ENCODE peak calls at places on chromosomes 13 and 19, in seven cellular contexts. One of them, this sample, is unnamed.

GRCh38 chr13:86882107-86882506 is 789.1 kb upstream of the SLITRK5 start:
- DNase-seq in right atrium auricular region: no peak
- DNase-seq in nephron progenitor cell: no peak
- DNase-seq in fibroblast of pulmonary artery: no peak
- DNase-seq in fibroblast of the aortic adventitia: no peak
- DNase-seq in MM.1S: no peak
- DNase-seq in sigmoid colon: no peak
- DNase-seq in this sample: no peak

GRCh38 chr19:45505151-45505995 is 1.9 kb upstream of the VASP start:
- DNase-seq in right atrium auricular region: no peak
- DNase-seq in nephron progenitor cell: no peak
- DNase-seq in fibroblast of pulmonary artery: peak
- DNase-seq in fibroblast of the aortic adventitia: peak
- DNase-seq in MM.1S: no peak
- DNase-seq in sigmoid colon: no peak
- DNase-seq in this sample: no peak

GRCh38 chr13:91632071-91632470 is 233.7 kb downstream of the GPC5 start:
- DNase-seq in right atrium auricular region: no peak
- DNase-seq in nephron progenitor cell: no peak
- DNase-seq in fibroblast of pulmonary artery: no peak
- DNase-seq in fibroblast of the aortic adventitia: peak
- DNase-seq in MM.1S: no peak
- DNase-seq in sigmoid colon: no peak
- DNase-seq in this sample: no peak

GRCh38 chr19:31553112-31553843 is 204.0 kb upstream of the TSHZ3 start:
- DNase-seq in right atrium auricular region: no peak
- DNase-seq in nephron progenitor cell: no peak
- DNase-seq in fibroblast of pulmonary artery: no peak
- DNase-seq in fibroblast of the aortic adventitia: no peak
- DNase-seq in MM.1S: no peak
- DNase-seq in sigmoid colon: peak
- DNase-seq in this sample: no peak

GRCh38 chr19:47427241-47428176 is 8.2 kb upstream of the MEIS3 start:
- DNase-seq in right atrium auricular region: peak
- DNase-seq in nephron progenitor cell: peak
- DNase-seq in fibroblast of pulmonary artery: peak
- DNase-seq in fibroblast of the aortic adventitia: peak
- DNase-seq in MM.1S: peak
- DNase-seq in sigmoid colon: peak
- DNase-seq in this sample: peak

GRCh38 chr19:27794444-27795042 is 1418.4 kb downstream of the UQCRFS1 start:
- DNase-seq in right atrium auricular region: no peak
- DNase-seq in nephron progenitor cell: peak
- DNase-seq in fibroblast of pulmonary artery: peak
- DNase-seq in fibroblast of the aortic adventitia: peak
- DNase-seq in MM.1S: peak
- DNase-seq in sigmoid colon: no peak
- DNase-seq in this sample: peak

GRCh38 chr13:21074601-21075302 is 13.4 kb upstream of the LATS2 start:
- DNase-seq in right atrium auricular region: peak
- DNase-seq in nephron progenitor cell: no peak
- DNase-seq in fibroblast of pulmonary artery: no peak
- DNase-seq in fibroblast of the aortic adventitia: peak
- DNase-seq in MM.1S: no peak
- DNase-seq in sigmoid colon: peak
- DNase-seq in this sample: no peak

GRCh38 chr19:48487944-48488343 is 18.8 kb downstream of the CYTH2 start:
- DNase-seq in right atrium auricular region: no peak
- DNase-seq in nephron progenitor cell: no peak
- DNase-seq in fibroblast of pulmonary artery: peak
- DNase-seq in fibroblast of the aortic adventitia: peak
- DNase-seq in MM.1S: no peak
- DNase-seq in sigmoid colon: no peak
- DNase-seq in this sample: no peak

GRCh38 chr19:19205416-19206410 is 2.5 kb upstream of the NR2C2AP start:
- DNase-seq in right atrium auricular region: no peak
- DNase-seq in nephron progenitor cell: no peak
- DNase-seq in fibroblast of pulmonary artery: no peak
- DNase-seq in fibroblast of the aortic adventitia: no peak
- DNase-seq in MM.1S: no peak
- DNase-seq in sigmoid colon: no peak
- DNase-seq in this sample: no peak

GRCh38 chr19:32269831-32270230 is 75.6 kb upstream of the ZNF507 start:
- DNase-seq in right atrium auricular region: no peak
- DNase-seq in nephron progenitor cell: no peak
- DNase-seq in fibroblast of pulmonary artery: no peak
- DNase-seq in fibroblast of the aortic adventitia: no peak
- DNase-seq in MM.1S: no peak
- DNase-seq in sigmoid colon: no peak
- DNase-seq in this sample: no peak

GRCh38 chr19:12840091-12841079 is 2.1 kb downstream of the MAST1 start:
- DNase-seq in right atrium auricular region: no peak
- DNase-seq in nephron progenitor cell: peak
- DNase-seq in fibroblast of pulmonary artery: peak
- DNase-seq in fibroblast of the aortic adventitia: peak
- DNase-seq in MM.1S: peak
- DNase-seq in sigmoid colon: no peak
- DNase-seq in this sample: peak

GRCh38 chr13:31882794-31883193 is 143.5 kb downstream of the RXFP2 start:
- DNase-seq in right atrium auricular region: no peak
- DNase-seq in nephron progenitor cell: no peak
- DNase-seq in fibroblast of pulmonary artery: no peak
- DNase-seq in fibroblast of the aortic adventitia: no peak
- DNase-seq in MM.1S: no peak
- DNase-seq in sigmoid colon: no peak
- DNase-seq in this sample: no peak

GRCh38 chr13:29589234-29589633 is 6.3 kb downstream of the SLC7A1 start:
- DNase-seq in right atrium auricular region: no peak
- DNase-seq in nephron progenitor cell: peak
- DNase-seq in fibroblast of pulmonary artery: no peak
- DNase-seq in fibroblast of the aortic adventitia: no peak
- DNase-seq in MM.1S: no peak
- DNase-seq in sigmoid colon: no peak
- DNase-seq in this sample: no peak

GRCh38 chr13:20860844-20861243 is 41.7 kb downstream of the XPO4 start:
- DNase-seq in right atrium auricular region: no peak
- DNase-seq in nephron progenitor cell: no peak
- DNase-seq in fibroblast of pulmonary artery: no peak
- DNase-seq in fibroblast of the aortic adventitia: no peak
- DNase-seq in MM.1S: no peak
- DNase-seq in sigmoid colon: no peak
- DNase-seq in this sample: no peak

GRCh38 chr13:50140742-50141659 is 125.8 kb downstream of the KCNRG start:
- DNase-seq in right atrium auricular region: no peak
- DNase-seq in nephron progenitor cell: no peak
- DNase-seq in fibroblast of pulmonary artery: no peak
- DNase-seq in fibroblast of the aortic adventitia: no peak
- DNase-seq in MM.1S: no peak
- DNase-seq in sigmoid colon: no peak
- DNase-seq in this sample: no peak

GRCh38 chr13:75446874-75447273 is 35.1 kb downstream of the TBC1D4 start:
- DNase-seq in right atrium auricular region: no peak
- DNase-seq in nephron progenitor cell: no peak
- DNase-seq in fibroblast of pulmonary artery: no peak
- DNase-seq in fibroblast of the aortic adventitia: no peak
- DNase-seq in MM.1S: no peak
- DNase-seq in sigmoid colon: no peak
- DNase-seq in this sample: no peak

GRCh38 chr13:73717632-73718031 is 416.6 kb downstream of the KLF12 start:
- DNase-seq in right atrium auricular region: no peak
- DNase-seq in nephron progenitor cell: no peak
- DNase-seq in fibroblast of pulmonary artery: peak
- DNase-seq in fibroblast of the aortic adventitia: peak
- DNase-seq in MM.1S: no peak
- DNase-seq in sigmoid colon: no peak
- DNase-seq in this sample: no peak

GRCh38 chr13:73718248-73718647 is 416.0 kb downstream of the KLF12 start:
- DNase-seq in right atrium auricular region: no peak
- DNase-seq in nephron progenitor cell: no peak
- DNase-seq in fibroblast of pulmonary artery: no peak
- DNase-seq in fibroblast of the aortic adventitia: no peak
- DNase-seq in MM.1S: no peak
- DNase-seq in sigmoid colon: no peak
- DNase-seq in this sample: no peak

GRCh38 chr13:73720216-73720840 is 413.9 kb downstream of the KLF12 start:
- DNase-seq in right atrium auricular region: no peak
- DNase-seq in nephron progenitor cell: no peak
- DNase-seq in fibroblast of pulmonary artery: no peak
- DNase-seq in fibroblast of the aortic adventitia: no peak
- DNase-seq in MM.1S: no peak
- DNase-seq in sigmoid colon: no peak
- DNase-seq in this sample: no peak

GRCh38 chr13:73721571-73721970 is 412.6 kb downstream of the KLF12 start:
- DNase-seq in right atrium auricular region: no peak
- DNase-seq in nephron progenitor cell: no peak
- DNase-seq in fibroblast of pulmonary artery: no peak
- DNase-seq in fibroblast of the aortic adventitia: no peak
- DNase-seq in MM.1S: no peak
- DNase-seq in sigmoid colon: no peak
- DNase-seq in this sample: no peak

DNA sequence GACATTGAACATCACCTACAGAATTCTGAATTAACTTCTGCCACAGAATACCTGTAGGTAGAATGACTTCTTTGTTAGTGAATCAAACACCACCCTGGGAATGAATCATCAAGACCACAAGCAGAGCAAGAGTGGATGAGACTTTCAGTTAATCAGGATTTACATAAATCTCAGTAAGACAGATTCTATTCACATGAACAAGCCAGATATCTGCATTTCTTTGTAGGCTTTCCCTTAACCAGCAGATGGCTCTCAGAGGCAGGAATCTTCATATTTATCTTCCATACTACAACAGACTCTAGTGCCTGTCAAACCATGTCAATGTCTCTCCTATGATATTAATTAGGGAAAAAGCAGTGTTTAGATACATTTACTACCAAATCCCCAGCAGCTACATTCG is 412.1 kb downstream of the KLF12 start:
- DNase-seq in right atrium auricular region: no peak
- DNase-seq in nephron progenitor cell: no peak
- DNase-seq in fibroblast of pulmonary artery: peak
- DNase-seq in fibroblast of the aortic adventitia: peak
- DNase-seq in MM.1S: no peak
- DNase-seq in sigmoid colon: no peak
- DNase-seq in this sample: no peak
- TF ChIP-seq CTCF in right atrium auricular region: no peak
- TF ChIP-seq CTCF in nephron progenitor cell: no peak
- TF ChIP-seq CTCF in fibroblast of pulmonary artery: peak
- TF ChIP-seq CTCF in fibroblast of the aortic adventitia: peak
- TF ChIP-seq CTCF in MM.1S: no peak
- TF ChIP-seq CTCF in sigmoid colon: no peak
- TF ChIP-seq CTCF in this sample: no peak

GRCh38 chr19:35994868-35995654 is at the start of gene SDHAF1:
- DNase-seq in right atrium auricular region: peak
- DNase-seq in nephron progenitor cell: peak
- DNase-seq in fibroblast of pulmonary artery: peak
- DNase-seq in fibroblast of the aortic adventitia: peak
- DNase-seq in MM.1S: peak
- DNase-seq in sigmoid colon: peak
- DNase-seq in this sample: peak
- TF ChIP-seq CTCF in right atrium auricular region: no peak
- TF ChIP-seq CTCF in nephron progenitor cell: no peak
- TF ChIP-seq CTCF in fibroblast of pulmonary artery: no peak
- TF ChIP-seq CTCF in fibroblast of the aortic adventitia: no peak
- TF ChIP-seq CTCF in MM.1S: peak
- TF ChIP-seq CTCF in sigmoid colon: no peak
- TF ChIP-seq CTCF in this sample: no peak

GRCh38 chr19:11203194-11204075 is 6.1 kb upstream of the KANK2 start:
- DNase-seq in right atrium auricular region: peak
- DNase-seq in nephron progenitor cell: peak
- DNase-seq in fibroblast of pulmonary artery: peak
- DNase-seq in fibroblast of the aortic adventitia: peak
- DNase-seq in MM.1S: peak
- DNase-seq in sigmoid colon: peak
- DNase-seq in this sample: peak

GRCh38 chr19:11202488-11203193 is 5.3 kb upstream of the KANK2 start:
- DNase-seq in right atrium auricular region: no peak
- DNase-seq in nephron progenitor cell: no peak
- DNase-seq in fibroblast of pulmonary artery: no peak
- DNase-seq in fibroblast of the aortic adventitia: no peak
- DNase-seq in MM.1S: no peak
- DNase-seq in sigmoid colon: no peak
- DNase-seq in this sample: no peak

GRCh38 chr19:11205939-11206570 is 8.7 kb upstream of the KANK2 start:
- DNase-seq in right atrium auricular region: no peak
- DNase-seq in nephron progenitor cell: no peak
- DNase-seq in fibroblast of pulmonary artery: no peak
- DNase-seq in fibroblast of the aortic adventitia: no peak
- DNase-seq in MM.1S: peak
- DNase-seq in sigmoid colon: no peak
- DNase-seq in this sample: no peak

GRCh38 chr19:11204943-11205349 is 7.6 kb upstream of the KANK2 start:
- DNase-seq in right atrium auricular region: no peak
- DNase-seq in nephron progenitor cell: no peak
- DNase-seq in fibroblast of pulmonary artery: no peak
- DNase-seq in fibroblast of the aortic adventitia: no peak
- DNase-seq in MM.1S: no peak
- DNase-seq in sigmoid colon: peak
- DNase-seq in this sample: no peak

DNA sequence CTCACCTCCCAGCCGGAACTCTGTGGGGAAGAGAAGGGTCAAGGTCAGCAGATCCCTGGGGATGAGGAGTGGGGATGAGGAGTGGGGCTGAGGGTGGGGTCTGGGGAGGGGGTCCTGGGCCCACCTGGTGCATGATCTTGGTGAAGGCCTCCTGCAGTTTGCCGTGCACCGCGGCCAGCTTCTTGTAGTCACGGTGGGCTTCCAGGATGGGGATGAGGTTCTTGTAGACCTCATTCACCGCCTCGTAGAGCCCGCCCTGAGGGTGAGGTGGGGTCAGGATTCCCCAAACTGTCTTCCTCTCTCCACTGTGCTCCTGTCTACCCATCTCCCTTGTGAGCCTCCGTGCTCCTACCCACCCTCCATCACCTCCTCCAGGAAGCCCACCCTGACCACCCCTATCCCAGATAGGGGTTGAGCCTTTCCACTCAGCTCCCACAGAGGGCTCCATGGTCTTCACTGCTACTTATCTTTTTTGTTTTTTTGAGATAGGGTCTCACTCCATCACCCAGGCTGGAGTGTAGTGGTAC is 6.8 kb upstream of the KANK2 start:
- DNase-seq in right atrium auricular region: no peak
- DNase-seq in nephron progenitor cell: no peak
- DNase-seq in fibroblast of pulmonary artery: no peak
- DNase-seq in fibroblast of the aortic adventitia: no peak
- DNase-seq in MM.1S: no peak
- DNase-seq in sigmoid colon: no peak
- DNase-seq in this sample: no peak
- TF ChIP-seq CTCF in right atrium auricular region: no peak
- TF ChIP-seq CTCF in nephron progenitor cell: no peak
- TF ChIP-seq CTCF in fibroblast of pulmonary artery: no peak
- TF ChIP-seq CTCF in fibroblast of the aortic adventitia: no peak
- TF ChIP-seq CTCF in MM.1S: no peak
- TF ChIP-seq CTCF in sigmoid colon: no peak
- TF ChIP-seq CTCF in this sample: no peak

DNA sequence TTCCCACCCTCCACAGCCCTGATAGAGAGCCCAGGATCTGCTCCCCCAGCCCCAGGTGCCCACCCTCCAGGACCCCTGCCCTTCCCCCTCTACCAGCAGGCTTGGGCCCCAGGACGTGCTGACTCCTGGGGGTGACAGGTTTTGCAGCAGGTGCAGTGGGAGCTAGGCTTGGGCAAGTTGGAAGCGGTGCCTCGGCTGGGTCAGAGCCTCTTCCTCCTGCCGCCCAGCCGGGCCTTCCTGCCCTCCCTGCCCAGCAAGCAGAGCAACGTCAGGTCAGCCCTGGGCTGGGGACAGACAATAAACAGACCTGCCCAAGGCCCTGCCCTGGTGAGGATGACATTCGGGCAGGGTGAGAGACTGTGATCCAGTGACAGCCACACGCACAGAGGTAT is 9.2 kb upstream of the NCCRP1 start:
- DNase-seq in right atrium auricular region: no peak
- DNase-seq in nephron progenitor cell: no peak
- DNase-seq in fibroblast of pulmonary artery: no peak
- DNase-seq in fibroblast of the aortic adventitia: no peak
- DNase-seq in MM.1S: no peak
- DNase-seq in sigmoid colon: no peak
- DNase-seq in this sample: no peak
- TF ChIP-seq CTCF in right atrium auricular region: no peak
- TF ChIP-seq CTCF in nephron progenitor cell: no peak
- TF ChIP-seq CTCF in fibroblast of pulmonary artery: no peak
- TF ChIP-seq CTCF in fibroblast of the aortic adventitia: no peak
- TF ChIP-seq CTCF in MM.1S: no peak
- TF ChIP-seq CTCF in sigmoid colon: no peak
- TF ChIP-seq CTCF in this sample: peak